ENCODE peak calls at places on chromosomes 13 and 19, in four cellular contexts. L is CD4-positive, alpha-beta T cell; U is stimulated activated CD4-positive, alpha-beta T cell treated with anti-CD3 and anti-CD28 coated beads, TNF-alpha, amount 100 ng/mL, for 1 hour; O is GM13977. N is an unnamed sample.

GRCh38 chr19:1126984-1127760 is 23.4 kb downstream of the GPX4 start:
- DNase-seq in U (no peak), O (no peak), L (no peak), N (no peak)

GRCh38 chr13:64684685-64685431 is 2545.3 kb downstream of the PCDH9 start:
- DNase-seq in O (no peak), U (no peak), L (no peak), N (peak; percentile 10)

GRCh38 chr19:1258161-1258492 is 9.7 kb downstream of the MIDN start:
- DNase-seq in L (no peak), O (no peak), U (no peak), N (no peak)

GRCh38 chr13:70520275-70520674 is 412.0 kb upstream of the KLHL1 start:
- DNase-seq in O (no peak), L (no peak), U (no peak), N (no peak)

GRCh38 chr13:90717451-90717936 is 630.0 kb upstream of the MIR17HG start:
- DNase-seq in U (no peak), O (no peak), L (no peak), N (peak; percentile 9)

GRCh38 chr13:71610876-71611275 is 256.1 kb downstream of the DACH1 start:
- DNase-seq in O (no peak), U (no peak), L (no peak), N (no peak)

GRCh38 chr19:39193785-39194184 is 3.0 kb upstream of the NCCRP1 start:
- DNase-seq in L (no peak), U (no peak), O (no peak), N (no peak)

GRCh38 chr13:90979059-90979458 is 368.4 kb upstream of the MIR17HG start:
- DNase-seq in U (no peak), O (no peak), L (no peak), N (no peak)

GRCh38 chr19:51131780-51132680 is 7.3 kb downstream of the SIGLEC9 start:
- DNase-seq in U (no peak), L (peak; percentile 14), O (no peak), N (no peak)